ENCODE peak calls at places on chromosomes 1 and 21, in six cellular contexts. F, Q, S, W, U and I are unnamed samples.

GRCh38 chr1:53412285-53413174 is 46.7 kb upstream of the DMRTB1 start:
- DNase-seq in U (no peak), Q (no peak), F (no peak), S (no peak), W (no peak), I (no peak)

GRCh38 chr1:99849413-99849743 is 783 bp upstream of the AGL start:
- DNase-seq in U (peak; percentile 24), F (no peak), S (no peak), Q (no peak), W (peak; percentile 29), I (no peak)

GRCh38 chr1:204295666-204296065 is 64.1 kb downstream of the PLEKHA6 start:
- DNase-seq in F (no peak), S (no peak), U (no peak), W (peak; percentile 68), Q (no peak), I (no peak)

GRCh38 chr1:16986596-16987361 is 6.4 kb upstream of the MFAP2 start:
- DNase-seq in W (no peak), S (no peak), Q (no peak), U (peak; percentile 73), F (peak; percentile 79), I (no peak)

GRCh38 chr21:10272216-10272615 is 249.2 kb upstream of the TPTE start:
- DNase-seq in U (no peak), Q (no peak), F (no peak), S (no peak), W (peak; percentile 9), I (no peak)

GRCh38 chr1:93845554-93846150 is 33.4 kb downstream of the DNTTIP2 start:
- DNase-seq in F (peak; percentile 37), W (peak; percentile 64), Q (no peak), S (peak; percentile 7), U (no peak), I (peak; percentile 32)

GRCh38 chr1:7108251-7108650 is 323.0 kb downstream of the CAMTA1 start:
- DNase-seq in U (no peak), F (no peak), S (peak; percentile 23), Q (no peak), W (no peak), I (no peak)

GRCh38 chr1:111989531-111990025 is at the start of gene KCND3:
- DNase-seq in U (peak; percentile 43), Q (no peak), F (peak; percentile 77), W (no peak), S (peak; percentile 17), I (no peak)

GRCh38 chr21:41888749-41889376 is 9.7 kb upstream of the PRDM15 start:
- DNase-seq in W (no peak), Q (no peak), F (no peak), U (no peak), S (no peak), I (no peak)

GRCh38 chr1:225710804-225711203 is 57.9 kb upstream of the ENAH start:
- DNase-seq in W (no peak), U (no peak), Q (no peak), F (no peak), S (no peak), I (no peak)

GRCh38 chr1:242890211-242890741 is 364.8 kb downstream of the CEP170 start:
- DNase-seq in U (no peak), S (no peak), W (no peak), F (peak; percentile 85), Q (peak; percentile 51), I (no peak)

GRCh38 chr1:197180252-197180878 is 33.9 kb upstream of the ASPM start:
- DNase-seq in U (peak; percentile 27), W (peak; percentile 47), S (peak; percentile 49), F (peak; percentile 44), Q (no peak), I (peak; percentile 34)

GRCh38 chr1:60591583-60591982 is 490.8 kb upstream of the NFIA start:
- DNase-seq in W (no peak), Q (no peak), S (no peak), U (no peak), F (no peak), I (no peak)

GRCh38 chr1:27686223-27686990 is 14.4 kb upstream of the IFI6 start:
- DNase-seq in Q (no peak), W (no peak), F (peak; percentile 38), U (no peak), S (no peak), I (no peak)

GRCh38 chr1:35851175-35851869 is 31.7 kb upstream of the AGO1 start:
- DNase-seq in Q (no peak), F (no peak), U (no peak), W (no peak), S (no peak), I (no peak)

GRCh38 chr1:147568551-147568950 is 27.2 kb downstream of the BCL9 start:
- DNase-seq in S (no peak), Q (no peak), U (no peak), W (no peak), F (no peak), I (no peak)

GRCh38 chr1:25195835-25196234 is 36.5 kb downstream of the SYF2 start:
- DNase-seq in Q (no peak), F (no peak), U (no peak), W (no peak), S (no peak), I (no peak)

GRCh38 chr1:168135116-168135981 is 1.4 kb downstream of the GPR161 start:
- DNase-seq in F (no peak), W (no peak), S (no peak), Q (no peak), U (no peak), I (no peak)
- TF ChIP-seq EZH2 in F (no peak), W (no peak), S (no peak), Q (no peak), U (no peak), I (no peak)

GRCh38 chr1:154718566-154718965 is 110.6 kb upstream of the ADAR start:
- DNase-seq in W (no peak), S (no peak), U (no peak), F (no peak), Q (no peak), I (no peak)
- H3K27ac ChIP-seq in W (no peak overlapping the region), S (no peak overlapping the region), U (no peak overlapping the region), F (no peak overlapping the region), Q (no peak overlapping the region), I (no peak overlapping the region)

DNA sequence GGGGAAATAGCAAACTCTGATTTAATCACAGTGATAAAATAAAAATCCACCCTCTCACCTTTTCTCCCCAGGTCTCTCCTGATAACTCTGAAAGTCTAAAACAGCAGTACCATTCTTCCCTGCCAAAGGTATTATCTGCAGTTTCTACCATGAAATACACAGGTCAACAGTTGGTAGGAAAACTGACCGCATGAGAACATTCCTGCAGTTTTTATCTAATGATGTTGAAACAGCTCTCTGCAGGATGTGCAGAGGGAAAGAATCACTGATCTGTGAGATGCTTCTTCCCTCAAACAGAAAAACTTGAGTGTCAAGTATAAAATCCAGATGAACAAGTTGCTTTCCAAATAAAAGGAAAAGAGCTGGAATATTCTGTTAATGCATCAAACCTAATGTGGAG is 39.1 kb downstream of the KCNJ6 start:
- DNase-seq in F (no peak), S (no peak), U (no peak), W (no peak), Q (no peak), I (no peak)
- H3K4me3 ChIP-seq in F (no peak overlapping the region), S (no peak overlapping the region), U (no peak overlapping the region), W (no peak overlapping the region), Q (no peak overlapping the region), I (no peak overlapping the region)

DNA sequence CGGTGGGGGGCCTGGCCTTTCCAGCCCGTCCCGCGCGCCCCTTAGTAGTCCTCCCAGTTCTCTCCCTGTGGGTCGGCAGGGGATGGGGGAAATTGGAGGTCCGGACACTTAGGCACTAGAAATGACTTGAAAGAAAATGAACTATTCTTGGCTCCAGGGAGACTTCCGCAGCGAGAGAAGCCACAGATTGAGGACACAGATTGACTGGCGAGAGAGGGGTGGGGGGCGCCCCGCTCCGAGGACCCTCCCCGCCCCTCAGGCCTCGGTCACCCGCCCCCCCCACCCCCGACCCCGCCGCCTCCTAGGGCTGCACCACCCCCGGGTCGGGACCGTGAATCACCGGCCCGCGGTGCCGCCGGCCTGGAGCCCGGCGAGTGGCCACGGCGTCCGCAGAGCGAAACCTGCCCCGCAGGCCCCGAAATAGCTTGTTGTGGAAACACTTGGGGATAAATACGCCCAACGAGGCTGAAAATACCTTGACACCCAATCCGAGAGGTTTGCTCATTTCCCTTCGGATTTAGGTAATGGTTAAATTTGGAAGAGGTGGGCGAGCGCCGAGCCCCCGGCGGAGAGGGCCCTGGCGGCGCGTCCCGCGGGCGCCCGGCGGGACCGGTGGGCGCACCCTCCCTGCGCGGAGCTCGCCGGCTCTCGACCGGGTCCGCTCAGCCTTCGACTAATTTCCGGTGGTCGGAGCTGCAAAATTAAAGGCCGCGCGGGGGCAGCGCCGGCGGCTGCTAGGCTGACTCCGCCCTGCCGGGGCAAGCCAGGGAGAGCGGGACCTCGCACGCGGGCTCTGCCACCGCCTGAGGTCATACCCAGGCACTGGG is at the start of gene GFI1:
- DNase-seq in S (peak; percentile 87), Q (no peak), F (peak; percentile 74), U (no peak), W (peak; percentile 49), I (no peak)
- TF ChIP-seq EZH2 in S (no peak), Q (peak; percentile 84), F (peak; percentile 81), U (no peak), W (no peak), I (no peak)